ENCODE peak calls at places on chromosome 4, in four cellular contexts. B, E, H and Y are unnamed samples.
A peak's percentile ranks its signal among the peaks of the same experiment; 100 is the strongest.

GRCh38 chr4:89781321-89781720 is 55.6 kb downstream of the SNCA start:
- DNase-seq in B (no peak), E (no peak), H (no peak), Y (no peak)

GRCh38 chr4:141283152-141283551 is 62.5 kb downstream of the ZNF330 start:
- DNase-seq in B (no peak), E (no peak), H (no peak), Y (no peak)

GRCh38 chr4:89316931-89317366 is 9.3 kb upstream of the GPRIN3 start:
- DNase-seq in B (no peak), E (no peak), H (no peak), Y (no peak)

GRCh38 chr4:127505203-127505602 is 127.6 kb upstream of the INTU start:
- DNase-seq in B (no peak), E (no peak), H (no peak), Y (no peak)

GRCh38 chr4:1192091-1192492 is 19.7 kb upstream of the SPON2 start:
- DNase-seq in B (no peak), E (peak; percentile 86), H (no peak), Y (peak; percentile 93)

GRCh38 chr4:122783301-122784215 is 43.1 kb upstream of the FGF2 start:
- DNase-seq in B (no peak), E (peak; percentile 80), H (no peak), Y (no peak)

GRCh38 chr4:10118355-10119004 is 1.9 kb upstream of the WDR1 start:
- DNase-seq in B (no peak), E (no peak), H (no peak), Y (no peak)

GRCh38 chr4:158778712-158779111 is 9.9 kb downstream of the FNIP2 start:
- DNase-seq in B (no peak), E (no peak), H (no peak), Y (no peak)

GRCh38 chr4:41456559-41457101 is 81.3 kb upstream of the LIMCH1 start:
- DNase-seq in B (no peak), E (no peak), H (no peak), Y (peak; percentile 77)

GRCh38 chr4:86531440-86531839 is 62.7 kb upstream of the PTPN13 start:
- DNase-seq in B (no peak), E (no peak), H (no peak), Y (no peak)

GRCh38 chr4:92305148-92305877 is 1.5 kb downstream of the GRID2 start:
- DNase-seq in B (peak; percentile 83), E (no peak), H (no peak), Y (peak; percentile 88)

GRCh38 chr4:76784237-76784636 is 113.7 kb downstream of the SOWAHB start:
- DNase-seq in B (no peak), E (no peak), H (no peak), Y (no peak)

GRCh38 chr4:77194989-77195388 is 38.0 kb downstream of the CCNG2 start:
- DNase-seq in B (no peak), E (no peak), H (no peak), Y (no peak)

GRCh38 chr4:67549123-67549522 is 3.8 kb upstream of the CENPC start:
- DNase-seq in B (peak; percentile 10), E (no peak), H (no peak), Y (no peak)

GRCh38 chr4:18691431-18692200 is 670.1 kb upstream of the LCORL start:
- DNase-seq in B (peak; percentile 38), E (peak; percentile 47), H (no peak), Y (no peak)

GRCh38 chr4:132572210-132572609 is 576.9 kb upstream of the PCDH10 start:
- DNase-seq in B (no peak), E (no peak), H (no peak), Y (no peak)

GRCh38 chr4:25913056-25913850 is 767 bp upstream of the SMIM20 start:
- DNase-seq in B (peak; percentile 28), E (peak; percentile 55), H (peak; percentile 71), Y (no peak)

GRCh38 chr4:77052352-77052751 is 23.4 kb downstream of the CCNI start:
- DNase-seq in B (peak; percentile 26), E (peak; percentile 54), H (peak; percentile 86), Y (no peak)

GRCh38 chr4:15504041-15504440 is 34.4 kb downstream of the CC2D2A start:
- DNase-seq in B (no peak), E (no peak), H (no peak), Y (no peak)

GRCh38 chr4:107710493-107711459 is 9.3 kb downstream of the PAPSS1 start:
- DNase-seq in B (no peak), E (no peak), H (no peak), Y (no peak)

GRCh38 chr4:23922535-23923115 is 32.8 kb upstream of the PPARGC1A start:
- DNase-seq in B (no peak), E (peak; percentile 52), H (no peak), Y (no peak)

GRCh38 chr4:173334891-173335754 is 965 bp upstream of the HMGB2 start:
- DNase-seq in B (peak; percentile 86), E (peak; percentile 60), H (peak; percentile 78), Y (no peak)

GRCh38 chr4:40842725-40843401 is 93.1 kb downstream of the NSUN7 start:
- DNase-seq in B (no peak), E (no peak), H (peak; percentile 21), Y (no peak)